ENCODE peak calls at places on chromosomes 7 and 10, in ten cellular contexts. F, V, R, Y, H, O, X, C, L and D are unnamed samples.

GRCh38 chr10:76738991-76739390 is 898.6 kb downstream of the KCNMA1 start:
- ATAC-seq in F (no peak), V (no peak), R (no peak), Y (no peak), H (no peak), O (no peak), X (no peak), C (no peak), L (no peak), D (no peak)

GRCh38 chr7:89927762-89928161 is 226.5 kb upstream of the STEAP1 start:
- ATAC-seq in F (no peak), V (no peak), R (no peak), Y (no peak), H (no peak), O (no peak), X (no peak), C (no peak), L (no peak), D (peak)

GRCh38 chr7:152872061-152872744 is 112.7 kb downstream of the ACTR3B start:
- ATAC-seq in F (no peak), V (no peak), R (no peak), Y (no peak), H (no peak), O (no peak), X (no peak), C (peak), L (no peak), D (no peak)

GRCh38 chr7:134355925-134356324 is 39.2 kb upstream of the SLC35B4 start:
- ATAC-seq in F (no peak), V (peak), R (no peak), Y (peak), H (no peak), O (no peak), X (no peak), C (no peak), L (no peak), D (no peak)

GRCh38 chr10:97506214-97506991 is 7.7 kb downstream of the UBTD1 start:
- ATAC-seq in F (no peak), V (no peak), R (no peak), Y (no peak), H (no peak), O (no peak), X (no peak), C (no peak), L (peak), D (no peak)

GRCh38 chr10:988667-989545 is 672 bp downstream of the GTPBP4 start:
- ATAC-seq in F (peak), V (no peak), R (peak), Y (no peak), H (no peak), O (no peak), X (no peak), C (peak), L (peak), D (no peak)

GRCh38 chr7:17090751-17091150 is 207.7 kb upstream of the AHR start:
- ATAC-seq in F (no peak), V (no peak), R (no peak), Y (no peak), H (no peak), O (no peak), X (no peak), C (no peak), L (no peak), D (no peak)

GRCh38 chr7:64775289-64775688 is 18.9 kb upstream of the ZNF138 start:
- ATAC-seq in F (no peak), V (no peak), R (no peak), Y (no peak), H (no peak), O (no peak), X (no peak), C (peak), L (no peak), D (no peak)

GRCh38 chr7:74254858-74255379 is 720 bp upstream of the RFC2 start:
- ATAC-seq in F (no peak), V (no peak), R (no peak), Y (peak), H (no peak), O (no peak), X (no peak), C (peak), L (peak), D (no peak)

GRCh38 chr7:157267516-157267915 is 69.3 kb upstream of the DNAJB6 start:
- ATAC-seq in F (no peak), V (no peak), R (no peak), Y (no peak), H (no peak), O (no peak), X (no peak), C (no peak), L (no peak), D (no peak)

GRCh38 chr7:41134242-41134872 is 568.5 kb downstream of the INHBA start:
- ATAC-seq in F (no peak), V (no peak), R (peak), Y (no peak), H (no peak), O (no peak), X (no peak), C (no peak), L (peak), D (no peak)

GRCh38 chr7:158394936-158395335 is 192.7 kb downstream of the PTPRN2 start:
- ATAC-seq in F (peak), V (peak), R (no peak), Y (peak), H (no peak), O (no peak), X (no peak), C (peak), L (no peak), D (no peak)

GRCh38 chr7:47932466-47933037 is 15.7 kb downstream of the PKD1L1 start:
- ATAC-seq in F (no peak), V (no peak), R (peak), Y (no peak), H (no peak), O (peak), X (no peak), C (no peak), L (no peak), D (peak)

GRCh38 chr7:127338122-127338521 is 54.4 kb downstream of the ZNF800 start:
- ATAC-seq in F (no peak), V (no peak), R (no peak), Y (peak), H (no peak), O (no peak), X (no peak), C (no peak), L (no peak), D (no peak)

GRCh38 chr10:29063806-29064644 is 224.8 kb upstream of the LYZL1 start:
- ATAC-seq in F (no peak), V (no peak), R (no peak), Y (no peak), H (no peak), O (no peak), X (no peak), C (peak), L (no peak), D (no peak)

GRCh38 chr7:147413243-147413642 is 1177.3 kb upstream of the C7orf33 start:
- ATAC-seq in F (no peak), V (no peak), R (no peak), Y (no peak), H (no peak), O (no peak), X (no peak), C (no peak), L (no peak), D (no peak)

GRCh38 chr7:157299613-157300405 is 37.0 kb upstream of the DNAJB6 start:
- ATAC-seq in F (peak), V (no peak), R (peak), Y (peak), H (no peak), O (peak), X (no peak), C (peak), L (no peak), D (no peak)

GRCh38 chr10:77474386-77474785 is 163.2 kb downstream of the KCNMA1 start:
- ATAC-seq in F (no peak), V (no peak), R (no peak), Y (peak), H (no peak), O (no peak), X (no peak), C (no peak), L (no peak), D (no peak)

GRCh38 chr10:98489561-98490481 is 43.1 kb upstream of the HPS1 start:
- ATAC-seq in F (no peak), V (no peak), R (no peak), Y (no peak), H (peak), O (no peak), X (no peak), C (no peak), L (no peak), D (no peak)

GRCh38 chr10:122019414-122019975 is 30.5 kb downstream of the TACC2 start:
- ATAC-seq in F (no peak), V (peak), R (peak), Y (peak), H (peak), O (no peak), X (no peak), C (no peak), L (no peak), D (no peak)

GRCh38 chr10:63058236-63058635 is 74.9 kb upstream of the NRBF2 start:
- ATAC-seq in F (no peak), V (no peak), R (no peak), Y (no peak), H (no peak), O (no peak), X (no peak), C (no peak), L (no peak), D (no peak)

GRCh38 chr10:103498936-103499638 is 5.6 kb downstream of the NEURL1 start:
- ATAC-seq in F (no peak), V (no peak), R (no peak), Y (peak), H (no peak), O (no peak), X (no peak), C (no peak), L (peak), D (no peak)

GRCh38 chr10:18414061-18414460 is 237.3 kb downstream of the NSUN6 start:
- ATAC-seq in F (no peak), V (no peak), R (no peak), Y (peak), H (no peak), O (peak), X (no peak), C (no peak), L (peak), D (no peak)

GRCh38 chr10:101974091-101974799 is 81.7 kb downstream of the ARMH3 start:
- ATAC-seq in F (no peak), V (no peak), R (no peak), Y (no peak), H (peak), O (no peak), X (no peak), C (no peak), L (no peak), D (no peak)

GRCh38 chr7:112930787-112931186 is 140.6 kb upstream of the TMEM168 start:
- ATAC-seq in F (no peak), V (no peak), R (no peak), Y (no peak), H (no peak), O (no peak), X (no peak), C (no peak), L (no peak), D (no peak)

GRCh38 chr10:3467052-3467906 is 294.7 kb upstream of the PITRM1 start:
- ATAC-seq in F (no peak), V (no peak), R (peak), Y (peak), H (peak), O (peak), X (no peak), C (no peak), L (no peak), D (peak)

GRCh38 chr7:152399344-152399743 is 36.5 kb downstream of the KMT2C start:
- ATAC-seq in F (no peak), V (no peak), R (no peak), Y (no peak), H (no peak), O (no peak), X (no peak), C (no peak), L (no peak), D (no peak)

GRCh38 chr7:24381919-24382505 is 98.0 kb downstream of the NPY start:
- ATAC-seq in F (no peak), V (no peak), R (peak), Y (peak), H (no peak), O (no peak), X (no peak), C (peak), L (peak), D (no peak)

GRCh38 chr10:24414597-24414996 is 205.7 kb downstream of the KIAA1217 start:
- ATAC-seq in F (no peak), V (no peak), R (no peak), Y (no peak), H (no peak), O (no peak), X (no peak), C (no peak), L (peak), D (no peak)

GRCh38 chr10:98418596-98419265 is 3.7 kb upstream of the PYROXD2 start:
- ATAC-seq in F (no peak), V (no peak), R (no peak), Y (no peak), H (no peak), O (no peak), X (no peak), C (no peak), L (no peak), D (no peak)

GRCh38 chr7:34991938-34992840 is 45.1 kb downstream of the DPY19L1 start:
- ATAC-seq in F (peak), V (no peak), R (peak), Y (peak), H (no peak), O (no peak), X (peak), C (peak), L (peak), D (no peak)
- H3K4me3 ChIP-seq in F (no peak), V (no peak), R (no peak), Y (no peak), H (no peak), O (no peak), X (peak), C (no peak), L (no peak), D (no peak)

DNA sequence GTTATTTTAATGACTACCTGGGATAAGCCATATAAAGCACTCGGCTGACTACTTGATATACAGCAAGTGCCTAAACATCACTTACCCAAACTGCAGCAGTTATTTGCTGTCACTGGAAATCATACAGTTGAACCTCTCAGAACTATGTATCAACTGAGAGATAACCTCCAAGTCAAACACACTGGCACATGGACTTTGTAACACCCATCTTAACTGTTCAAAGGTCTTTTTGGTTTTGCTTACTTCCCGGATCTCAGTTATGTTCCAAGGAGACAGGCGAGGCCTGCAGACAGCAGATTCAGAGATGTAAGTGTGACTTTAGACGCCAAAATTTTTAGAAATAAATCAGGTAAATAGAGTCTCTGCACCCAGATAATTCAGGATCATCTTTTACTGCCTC is 34.6 kb upstream of the DAGLB start:
- ATAC-seq in F (no peak), V (peak), R (no peak), Y (peak), H (no peak), O (no peak), X (no peak), C (no peak), L (no peak), D (no peak)
- H3K4me3 ChIP-seq in F (no peak), V (no peak), R (peak), Y (no peak), H (peak), O (peak), X (peak), C (peak), L (peak), D (no peak)

GRCh38 chr10:87092356-87092860 is 2.2 kb downstream of the GLUD1 start:
- ATAC-seq in F (no peak), V (no peak), R (no peak), Y (no peak), H (no peak), O (no peak), X (no peak), C (no peak), L (no peak), D (no peak)

GRCh38 chr10:87093461-87094372 is 926 bp downstream of the GLUD1 start:
- ATAC-seq in F (peak), V (peak), R (peak), Y (peak), H (peak), O (peak), X (peak), C (peak), L (peak), D (peak)

GRCh38 chr10:87089746-87090145 is 4.9 kb downstream of the GLUD1 start:
- ATAC-seq in F (no peak), V (no peak), R (no peak), Y (no peak), H (no peak), O (no peak), X (no peak), C (no peak), L (no peak), D (no peak)

GRCh38 chr10:87092861-87093460 is 1.7 kb downstream of the GLUD1 start:
- ATAC-seq in F (no peak), V (no peak), R (no peak), Y (peak), H (no peak), O (no peak), X (no peak), C (no peak), L (peak), D (no peak)

GRCh38 chr10:87090779-87091178 is 3.9 kb downstream of the GLUD1 start:
- ATAC-seq in F (no peak), V (no peak), R (no peak), Y (no peak), H (no peak), O (no peak), X (no peak), C (no peak), L (no peak), D (no peak)
- H3K4me3 ChIP-seq in F (no peak), V (no peak), R (no peak), Y (no peak), H (no peak), O (no peak), X (peak), C (no peak), L (peak), D (no peak)

GRCh38 chr7:11297226-11297625 is 323.6 kb downstream of the PHF14 start:
- ATAC-seq in F (no peak), V (no peak), R (no peak), Y (no peak), H (no peak), O (no peak), X (no peak), C (no peak), L (no peak), D (no peak)

GRCh38 chr7:11297764-11298163 is 324.1 kb downstream of the PHF14 start:
- ATAC-seq in F (no peak), V (no peak), R (no peak), Y (no peak), H (no peak), O (no peak), X (no peak), C (peak), L (no peak), D (no peak)

GRCh38 chr7:11290859-11291258 is 317.2 kb downstream of the PHF14 start:
- ATAC-seq in F (no peak), V (no peak), R (no peak), Y (no peak), H (no peak), O (no peak), X (no peak), C (no peak), L (no peak), D (no peak)

GRCh38 chr7:11294965-11295364 is 321.3 kb downstream of the PHF14 start:
- ATAC-seq in F (no peak), V (no peak), R (no peak), Y (no peak), H (no peak), O (no peak), X (no peak), C (no peak), L (no peak), D (no peak)

GRCh38 chr7:11294218-11294617 is 320.5 kb downstream of the PHF14 start:
- ATAC-seq in F (no peak), V (no peak), R (no peak), Y (no peak), H (no peak), O (no peak), X (no peak), C (no peak), L (no peak), D (no peak)
- H3K4me3 ChIP-seq in F (no peak), V (no peak), R (no peak), Y (no peak), H (no peak), O (no peak), X (no peak), C (no peak), L (no peak), D (no peak)

DNA sequence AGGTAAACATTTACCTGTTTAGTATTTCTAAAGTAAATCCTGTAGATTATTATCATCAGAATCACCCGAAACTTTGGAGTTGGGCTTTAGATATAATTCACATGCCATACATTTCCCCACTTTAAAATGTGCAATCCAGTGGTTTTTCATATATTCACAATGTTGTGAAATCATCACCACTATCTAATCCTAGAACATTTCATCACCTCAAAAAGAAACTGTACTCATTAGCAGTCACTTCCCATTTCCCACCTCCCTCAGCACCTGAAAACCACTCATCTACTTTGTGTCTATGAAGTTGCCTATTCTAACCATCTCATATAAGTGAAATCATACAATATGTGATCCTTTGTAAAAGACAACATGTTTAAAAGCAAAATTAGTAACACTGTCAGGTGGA is 182.6 kb downstream of the FZD1 start:
- ATAC-seq in F (no peak), V (no peak), R (no peak), Y (no peak), H (no peak), O (no peak), X (no peak), C (no peak), L (no peak), D (no peak)
- H3K4me3 ChIP-seq in F (no peak), V (no peak), R (no peak), Y (no peak), H (no peak), O (no peak), X (no peak), C (no peak), L (no peak), D (no peak)

GRCh38 chr7:142797342-142797798 is 26.6 kb downstream of the PRSS2 start:
- ATAC-seq in F (no peak), V (peak), R (peak), Y (peak), H (no peak), O (no peak), X (no peak), C (no peak), L (peak), D (peak)

GRCh38 chr7:142796501-142797341 is 26.0 kb downstream of the PRSS2 start:
- ATAC-seq in F (peak), V (peak), R (peak), Y (peak), H (peak), O (peak), X (peak), C (no peak), L (peak), D (peak)

GRCh38 chr7:142795339-142795863 is 24.6 kb downstream of the PRSS2 start:
- ATAC-seq in F (peak), V (no peak), R (no peak), Y (peak), H (no peak), O (no peak), X (peak), C (no peak), L (no peak), D (no peak)

GRCh38 chr7:142797799-142798377 is 27.1 kb downstream of the PRSS2 start:
- ATAC-seq in F (no peak), V (peak), R (peak), Y (no peak), H (no peak), O (no peak), X (no peak), C (no peak), L (peak), D (no peak)

GRCh38 chr7:142796001-142796500 is 25.3 kb downstream of the PRSS2 start:
- ATAC-seq in F (no peak), V (no peak), R (no peak), Y (no peak), H (no peak), O (no peak), X (no peak), C (no peak), L (no peak), D (no peak)
- H3K4me3 ChIP-seq in F (peak), V (no peak), R (no peak), Y (no peak), H (peak), O (no peak), X (peak), C (no peak), L (peak), D (peak)